ENCODE peak calls at places on chromosomes 7 and 10, in four cellular contexts. K, X, P and L are unnamed samples.

GRCh38 chr10:88194041-88194887 is 330.8 kb downstream of the PTEN start:
- DNase-seq in X (peak), K (no peak), P (no peak), L (no peak)

GRCh38 chr10:61621538-61622150 is 41.1 kb upstream of the CABCOCO1 start:
- DNase-seq in P (no peak), X (peak), K (no peak), L (no peak)

GRCh38 chr10:110667620-110668343 is 23.6 kb downstream of the RBM20 start:
- DNase-seq in X (no peak), P (no peak), K (peak), L (no peak)

GRCh38 chr10:93746844-93747284 is 10.9 kb upstream of the LGI1 start:
- DNase-seq in X (peak), K (peak), P (no peak), L (no peak)

GRCh38 chr10:121610798-121611325 is 12.6 kb upstream of the FGFR2 start:
- DNase-seq in P (no peak), K (no peak), X (peak), L (no peak)

GRCh38 chr10:57964371-57964770 is 303.3 kb downstream of the IPMK start:
- DNase-seq in K (no peak), X (no peak), P (peak), L (no peak)

GRCh38 chr10:72379062-72379461 is 24.3 kb upstream of the DNAJB12 start:
- DNase-seq in X (no peak), P (no peak), K (no peak), L (no peak)

GRCh38 chr7:101564778-101565211 is 64.3 kb downstream of the MYL10 start:
- DNase-seq in K (peak), X (peak), P (peak), L (no peak)

GRCh38 chr7:106604303-106604918 is 56.5 kb downstream of the CCDC71L start:
- DNase-seq in X (no peak), P (no peak), K (no peak), L (no peak)

GRCh38 chr7:43439631-43440401 is 143.1 kb upstream of the STK17A start:
- DNase-seq in X (peak), K (peak), P (peak), L (no peak)

GRCh38 chr10:75074711-75075445 is 36.6 kb upstream of the SAMD8 start:
- DNase-seq in K (no peak), X (no peak), P (no peak), L (no peak)

GRCh38 chr7:98771519-98772241 is 98.1 kb downstream of the TMEM130 start:
- DNase-seq in P (no peak), K (peak), X (peak), L (no peak)

GRCh38 chr7:64654796-64655548 is 11.0 kb upstream of the ZNF107 start:
- DNase-seq in P (no peak), X (no peak), K (no peak), L (no peak)

GRCh38 chr10:102202386-102202785 is 23.7 kb upstream of the ELOVL3 start:
- DNase-seq in K (no peak), P (no peak), X (no peak), L (no peak)

GRCh38 chr7:82413237-82413636 is 30.3 kb downstream of the CACNA2D1 start:
- DNase-seq in X (no peak), K (peak), P (peak), L (no peak)

GRCh38 chr7:43634384-43634783 is 51.5 kb downstream of the STK17A start:
- DNase-seq in X (no peak), K (no peak), P (no peak), L (no peak)

GRCh38 chr10:112271982-112272381 is 11.2 kb upstream of the TECTB start:
- DNase-seq in P (no peak), K (no peak), X (no peak), L (no peak)

GRCh38 chr7:78702770-78703169 is 750.7 kb downstream of the MAGI2 start:
- DNase-seq in P (no peak), K (no peak), X (no peak), L (no peak)

GRCh38 chr10:29858352-29859267 is 200.8 kb downstream of the JCAD start:
- DNase-seq in X (peak), K (peak), P (peak), L (peak)

GRCh38 chr7:141945356-141945755 is 1.4 kb downstream of the CLEC5A start:
- DNase-seq in X (no peak), K (no peak), P (no peak), L (no peak)

GRCh38 chr10:75404335-75405200 is 3.0 kb upstream of the ZNF503 start:
- DNase-seq in X (peak), P (peak), K (peak), L (peak)

GRCh38 chr10:26540601-26541000 is 102.5 kb downstream of the APBB1IP start:
- DNase-seq in P (no peak), K (peak), X (no peak), L (no peak)

GRCh38 chr10:3813986-3814831 is 29.2 kb upstream of the KLF6 start:
- DNase-seq in P (peak), X (peak), K (no peak), L (no peak)

GRCh38 chr10:52351911-52352310 is 37.8 kb downstream of the DKK1 start:
- DNase-seq in K (no peak), P (no peak), X (no peak), L (no peak)

GRCh38 chr10:62166331-62167154 is 102.1 kb downstream of the RTKN2 start:
- DNase-seq in K (no peak), P (no peak), X (no peak), L (peak)

GRCh38 chr10:24208661-24209420 is at the start of gene KIAA1217:
- DNase-seq in X (peak), P (peak), K (peak), L (peak)

GRCh38 chr10:69685802-69686585 is 55.9 kb downstream of the FAM241B start:
- DNase-seq in P (peak), X (peak), K (no peak), L (peak)

GRCh38 chr10:60363187-60363586 is 26.5 kb downstream of the ANK3 start:
- DNase-seq in X (no peak), P (no peak), K (no peak), L (no peak)

GRCh38 chr7:50869108-50869716 is 86.5 kb upstream of the GRB10 start:
- DNase-seq in X (no peak), P (no peak), K (no peak), L (no peak)

GRCh38 chr10:118754556-118755423 is at the start of gene CACUL1:
- DNase-seq in X (peak), P (peak), K (peak), L (peak)

GRCh38 chr10:118753331-118753730 is 1.4 kb downstream of the CACUL1 start:
- DNase-seq in K (no peak), P (no peak), X (no peak), L (no peak)

GRCh38 chr10:118754132-118754555 is 626 bp downstream of the CACUL1 start:
- DNase-seq in X (peak), K (peak), P (peak), L (peak)

GRCh38 chr10:118751272-118751671 is 3.5 kb downstream of the CACUL1 start:
- DNase-seq in K (no peak), P (no peak), X (no peak), L (no peak)

DNA sequence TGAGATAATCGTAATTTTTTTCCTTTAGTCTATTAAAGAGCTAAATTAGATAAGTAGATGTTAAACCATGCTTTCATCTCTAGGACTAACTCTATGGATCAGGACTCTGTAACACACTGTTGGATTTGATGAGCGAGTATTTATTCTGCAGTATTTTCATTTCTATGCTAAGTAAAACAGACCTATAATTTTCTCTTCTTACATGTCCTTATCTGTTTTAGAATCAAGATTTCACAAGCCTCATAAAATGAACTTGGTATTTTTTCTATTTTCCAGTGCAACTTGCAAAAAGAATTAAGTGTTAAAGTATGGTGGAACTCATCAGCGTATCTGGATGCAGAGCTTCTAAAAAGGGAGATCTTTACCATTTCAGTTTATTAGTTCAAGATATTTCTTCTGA is 2.4 kb downstream of the CACUL1 start:
- DNase-seq in K (no peak), P (no peak), X (no peak), L (no peak)
- H3K4me3 ChIP-seq in K (peak), P (no peak), X (no peak), L (no peak)

GRCh38 chr7:114976666-114977065 is 54.8 kb downstream of the MDFIC start:
- DNase-seq in P (no peak), X (no peak), K (no peak), L (no peak)

GRCh38 chr7:114970732-114971131 is 48.8 kb downstream of the MDFIC start:
- DNase-seq in P (no peak), K (no peak), X (no peak), L (no peak)

GRCh38 chr7:114970308-114970707 is 48.4 kb downstream of the MDFIC start:
- DNase-seq in X (no peak), K (no peak), P (no peak), L (no peak)

GRCh38 chr7:114972567-114972966 is 50.7 kb downstream of the MDFIC start:
- DNase-seq in P (no peak), X (no peak), K (no peak), L (no peak)

DNA sequence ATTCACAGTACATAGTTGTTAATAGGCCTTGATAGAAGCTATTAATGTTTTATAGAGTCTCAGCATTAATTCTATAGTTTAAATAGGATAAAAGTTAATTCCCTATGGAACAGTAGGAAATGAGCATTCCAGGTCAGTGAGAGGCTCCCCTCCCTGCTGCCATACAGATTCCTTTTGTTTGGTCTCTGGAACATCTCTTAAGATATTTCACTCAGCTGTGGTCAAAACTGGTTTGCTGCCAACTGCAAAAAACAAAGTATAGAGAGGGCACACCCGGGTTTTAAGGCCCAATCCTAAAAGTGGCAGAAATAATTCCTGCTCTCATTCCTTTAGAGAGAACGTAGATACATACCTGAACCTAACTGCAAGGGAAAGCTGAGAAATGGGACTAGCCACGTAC is 51.3 kb downstream of the MDFIC start:
- DNase-seq in P (peak), X (no peak), K (no peak), L (no peak)
- H3K27ac ChIP-seq in P (peak), X (no peak), K (no peak), L (no peak)

DNA sequence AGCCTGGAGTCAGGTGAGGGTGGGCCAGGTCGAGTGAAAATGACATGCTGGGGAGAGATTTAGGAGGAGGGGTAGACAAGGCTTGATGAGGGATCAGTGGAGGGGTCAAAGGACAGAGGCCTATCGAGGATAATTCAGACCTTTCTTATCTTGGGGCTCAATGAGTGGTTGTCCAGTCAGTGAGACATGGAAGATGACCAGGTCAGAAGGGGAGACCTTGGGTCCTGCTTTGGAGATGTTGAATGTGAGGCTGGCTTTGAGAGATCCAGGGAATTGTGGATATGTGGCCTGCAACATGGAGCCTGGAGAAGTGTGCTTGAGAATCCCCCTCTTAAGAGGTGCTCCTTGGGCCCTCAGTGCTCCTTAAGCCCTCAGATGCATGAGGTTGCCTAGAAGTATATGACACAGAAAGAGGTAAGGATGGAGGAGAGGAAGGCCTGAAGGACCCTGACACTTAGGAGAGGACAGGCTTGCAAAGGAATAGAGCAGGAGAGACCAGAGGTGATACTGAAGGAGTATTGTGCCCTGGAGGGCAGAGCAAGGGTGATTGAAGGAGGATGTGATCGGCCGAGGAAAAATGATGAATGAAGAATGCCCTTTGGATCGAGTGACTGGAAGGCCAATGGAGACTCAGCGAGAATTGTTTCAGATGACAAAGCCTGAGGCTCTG is 129.8 kb upstream of the GPR26 start:
- DNase-seq in K (no peak), X (no peak), P (no peak), L (no peak)
- H3K4me3 ChIP-seq in K (no peak), X (no peak), P (no peak), L (no peak)

DNA sequence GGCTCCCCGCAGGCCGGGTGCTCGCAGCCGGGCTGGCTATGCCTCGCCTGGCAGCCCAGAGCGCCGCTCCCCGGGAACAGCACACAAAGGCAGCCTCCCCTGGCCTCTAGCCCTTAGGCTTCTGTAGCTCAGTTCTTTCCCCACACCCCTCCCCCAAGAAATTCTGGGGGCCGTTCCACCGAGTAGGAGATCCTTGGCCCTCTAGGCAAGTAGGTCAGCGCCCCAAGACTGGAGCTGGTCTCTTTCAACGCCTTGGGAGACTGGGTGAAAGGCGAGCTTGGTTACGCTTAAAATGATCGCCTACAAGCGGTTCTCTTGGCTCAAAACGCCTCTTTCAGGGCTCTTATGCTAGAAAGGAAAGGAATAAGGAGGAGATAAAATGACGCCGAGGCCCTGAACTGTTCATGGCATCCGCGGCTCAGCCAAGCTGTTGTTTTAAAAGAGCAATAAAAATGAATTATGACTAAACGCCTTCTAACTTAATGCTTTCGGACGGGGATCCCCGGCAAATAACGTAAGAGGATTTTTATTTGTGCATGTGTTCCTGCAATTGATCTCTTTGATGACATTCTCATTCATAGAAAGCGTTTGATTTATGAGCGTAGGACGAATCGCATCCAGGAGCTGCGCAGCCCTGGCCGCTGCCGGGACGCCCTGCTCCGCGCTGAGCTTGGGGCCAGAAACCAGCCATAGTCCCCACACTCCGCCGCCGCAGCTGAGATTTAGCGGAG is 2.9 kb upstream of the HOXA1 start:
- DNase-seq in P (no peak), K (peak), X (no peak), L (peak)
- H3K27ac ChIP-seq in P (peak), K (no peak), X (peak), L (peak)

DNA sequence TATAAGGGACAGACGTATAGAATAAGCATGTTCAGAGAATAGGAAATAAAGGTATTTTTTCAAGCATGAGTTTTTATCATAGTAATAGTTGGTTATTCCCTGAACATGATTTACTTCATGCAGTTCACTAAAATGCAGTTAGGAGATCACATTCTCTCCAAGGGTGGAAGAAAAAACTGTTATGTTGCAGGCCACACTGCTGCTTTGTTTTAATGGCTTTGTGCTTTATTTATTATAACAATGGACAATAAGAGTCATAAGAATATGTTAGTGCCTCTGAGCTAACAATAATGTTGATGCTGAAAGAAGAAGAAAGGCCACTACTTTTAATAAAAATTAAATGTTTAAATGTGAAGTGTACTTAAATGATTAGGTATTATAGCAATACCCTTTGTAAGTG is 78.5 kb upstream of the GATAD1 start:
- DNase-seq in X (no peak), K (no peak), P (no peak), L (no peak)
- H3K4me3 ChIP-seq in X (no peak), K (no peak), P (no peak), L (no peak)

DNA sequence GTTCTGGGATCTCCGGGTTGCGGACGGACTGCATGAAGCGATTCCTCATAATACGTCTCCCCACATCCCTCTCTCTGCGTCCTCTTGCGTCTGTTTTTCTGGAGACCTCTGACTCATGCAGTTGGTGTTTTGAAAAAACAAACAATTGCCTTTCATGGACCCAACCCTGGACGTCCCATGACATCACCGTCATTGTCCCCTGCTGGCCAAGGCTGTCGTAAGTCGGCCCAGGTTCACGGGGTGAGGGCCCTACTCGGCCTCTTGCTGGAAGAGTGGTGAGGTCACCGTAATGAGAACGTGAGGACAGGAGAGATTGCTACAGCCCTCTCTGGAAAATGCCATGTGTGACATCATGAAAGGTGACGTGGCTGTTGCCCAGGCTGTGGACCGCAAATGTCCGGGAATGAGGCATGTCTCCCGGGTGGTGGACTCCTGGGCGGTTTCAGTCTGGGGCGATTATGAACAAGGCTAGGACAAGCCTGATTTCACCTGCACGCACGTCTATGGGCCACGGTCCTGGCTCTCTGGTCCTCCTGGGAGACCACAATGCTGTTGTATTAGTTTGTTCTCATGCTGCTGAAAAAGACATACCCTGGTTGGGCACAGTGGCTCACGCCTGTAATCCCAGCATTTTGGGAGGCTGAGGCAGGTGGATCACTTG is 9.8 kb upstream of the MAFK start:
- DNase-seq in P (no peak), K (no peak), X (no peak), L (no peak)
- H3K27ac ChIP-seq in P (no peak), K (no peak), X (no peak), L (no peak)

DNA sequence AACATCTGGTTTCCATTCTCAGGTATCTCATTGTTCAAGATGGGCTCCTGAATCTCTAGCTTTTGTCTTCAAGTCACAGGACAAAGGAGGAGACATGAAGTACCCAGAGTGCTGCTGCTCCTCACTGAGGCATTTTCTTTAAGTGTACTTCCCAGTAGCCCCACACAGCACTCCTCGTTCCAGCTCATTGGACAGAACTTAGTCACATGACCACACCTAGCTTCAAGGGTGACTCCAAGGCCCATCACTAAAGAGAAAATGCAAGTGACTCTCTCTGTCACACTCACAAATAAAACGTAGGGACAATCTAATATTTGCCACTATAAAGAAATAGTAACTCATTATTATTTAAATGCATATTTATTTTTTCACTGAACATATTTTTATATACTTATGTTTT is 58.3 kb upstream of the NEUROD6 start:
- DNase-seq in P (no peak), X (no peak), K (no peak), L (no peak)
- H3K4me3 ChIP-seq in P (no peak), X (no peak), K (no peak), L (no peak)

GRCh38 chr10:11557513-11557912 is 53.9 kb downstream of the USP6NL start:
- DNase-seq in K (no peak), P (no peak), X (no peak), L (no peak)

GRCh38 chr10:11555556-11555955 is 55.9 kb downstream of the USP6NL start:
- DNase-seq in K (no peak), X (no peak), P (no peak), L (no peak)

GRCh38 chr10:11551915-11552602 is 59.4 kb downstream of the USP6NL start:
- DNase-seq in X (peak), K (no peak), P (no peak), L (no peak)

GRCh38 chr10:11551104-11551503 is 60.3 kb downstream of the USP6NL start:
- DNase-seq in K (no peak), X (no peak), P (no peak), L (no peak)

GRCh38 chr10:11553773-11554381 is 57.6 kb downstream of the USP6NL start:
- DNase-seq in X (no peak), K (no peak), P (no peak), L (no peak)
- H3K27ac ChIP-seq in X (peak), K (peak), P (no peak), L (no peak)

GRCh38 chr10:22333667-22334282 is 11.5 kb upstream of the SPAG6 start:
- DNase-seq in X (no peak), K (no peak), P (no peak), L (no peak)
- H3K4me3 ChIP-seq in X (no peak), K (peak), P (no peak), L (no peak)